ENCODE peak calls at places on chromosomes 2 and 18, in five cellular contexts. B is uterus; A is endodermal cell; V is AG09309; W is CD8-positive, alpha-beta T cell. R is an unnamed sample.

GRCh38 chr2:144479659-144480058 is 40.3 kb downstream of the ZEB2 start:
- DNase-seq in B (no peak), A (peak), V (no peak), W (no peak), R (no peak)

GRCh38 chr2:235406420-235406819 is 87.4 kb upstream of the AGAP1 start:
- DNase-seq in B (no peak), A (no peak), V (no peak), W (no peak), R (no peak)

GRCh38 chr2:64779117-64779690 is 125.5 kb upstream of the SERTAD2 start:
- DNase-seq in B (no peak), A (no peak), V (peak), W (no peak), R (no peak)

GRCh38 chr2:67626076-67626475 is 228.9 kb downstream of the ETAA1 start:
- DNase-seq in B (no peak), A (no peak), V (no peak), W (no peak), R (no peak)

GRCh38 chr2:174192664-174193063 is 55.7 kb downstream of the OLA1 start:
- DNase-seq in B (no peak), A (no peak), V (no peak), W (no peak), R (no peak)

GRCh38 chr2:240247241-240247867 is 106.9 kb upstream of the OTOS start:
- DNase-seq in B (no peak), A (no peak), V (peak), W (no peak), R (no peak)

GRCh38 chr2:56191617-56192016 is 7.8 kb downstream of the CCDC85A start:
- DNase-seq in B (no peak), A (peak), V (no peak), W (no peak), R (no peak)

GRCh38 chr2:86661333-86661732 is 37.7 kb upstream of the RNF103 start:
- DNase-seq in B (no peak), A (no peak), V (no peak), W (no peak), R (no peak)

GRCh38 chr2:3958465-3958864 is 255.1 kb downstream of the DCDC2C start:
- DNase-seq in B (no peak), A (no peak), V (no peak), W (no peak), R (no peak)

GRCh38 chr18:23661735-23662308 is 889 bp downstream of the ANKRD29 start:
- DNase-seq in B (no peak), A (no peak), V (no peak), W (no peak), R (no peak)

GRCh38 chr18:79200546-79201268 is 131.5 kb downstream of the ATP9B start:
- DNase-seq in B (peak), A (peak), V (no peak), W (peak), R (peak)

GRCh38 chr2:145265244-145265643 is 745.3 kb upstream of the ZEB2 start:
- DNase-seq in B (no peak), A (no peak), V (no peak), W (no peak), R (no peak)

GRCh38 chr2:40113272-40113671 is 334.2 kb upstream of the THUMPD2 start:
- DNase-seq in B (no peak), A (no peak), V (no peak), W (no peak), R (no peak)

GRCh38 chr2:67451086-67451832 is 54.1 kb downstream of the ETAA1 start:
- DNase-seq in B (no peak), A (no peak), V (no peak), W (no peak), R (no peak)

GRCh38 chr2:199480966-199481365 is 23.2 kb upstream of the SATB2 start:
- DNase-seq in B (no peak), A (peak), V (no peak), W (no peak), R (no peak)
- TF ChIP-seq CTCF in B (no peak), A (peak), V (no peak), W (no peak), R (no peak)

GRCh38 chr2:120177011-120177621 is 46.1 kb downstream of the TMEM185B start:
- DNase-seq in B (no peak), A (no peak), V (no peak), W (peak), R (no peak)
- TF ChIP-seq CTCF in B (no peak), A (peak), V (no peak), W (peak), R (no peak)

GRCh38 chr2:104914509-104914908 is 60.6 kb downstream of the POU3F3 start:
- DNase-seq in B (no peak), A (no peak), V (no peak), W (no peak), R (no peak)

GRCh38 chr2:104915107-104915793 is 61.3 kb downstream of the POU3F3 start:
- DNase-seq in B (no peak), A (no peak), V (no peak), W (no peak), R (no peak)

GRCh38 chr2:104923665-104924064 is 69.8 kb downstream of the POU3F3 start:
- DNase-seq in B (no peak), A (no peak), V (no peak), W (no peak), R (no peak)

GRCh38 chr2:104919127-104919526 is 65.2 kb downstream of the POU3F3 start:
- DNase-seq in B (no peak), A (no peak), V (no peak), W (no peak), R (no peak)
- TF ChIP-seq CTCF in B (no peak), A (no peak), V (no peak), W (no peak), R (no peak)

GRCh38 chr2:158743466-158743865 is 51.7 kb upstream of the DAPL1 start:
- DNase-seq in B (no peak), A (no peak), V (no peak), W (no peak), R (no peak)
- TF ChIP-seq CTCF in B (no peak), A (no peak), V (no peak), W (no peak), R (no peak)

GRCh38 chr18:36769611-36770314 is 59.0 kb downstream of the TPGS2 start:
- DNase-seq in B (no peak), A (peak), V (no peak), W (no peak), R (no peak)
- TF ChIP-seq CTCF in B (no peak), A (peak), V (peak), W (no peak), R (peak)

DNA sequence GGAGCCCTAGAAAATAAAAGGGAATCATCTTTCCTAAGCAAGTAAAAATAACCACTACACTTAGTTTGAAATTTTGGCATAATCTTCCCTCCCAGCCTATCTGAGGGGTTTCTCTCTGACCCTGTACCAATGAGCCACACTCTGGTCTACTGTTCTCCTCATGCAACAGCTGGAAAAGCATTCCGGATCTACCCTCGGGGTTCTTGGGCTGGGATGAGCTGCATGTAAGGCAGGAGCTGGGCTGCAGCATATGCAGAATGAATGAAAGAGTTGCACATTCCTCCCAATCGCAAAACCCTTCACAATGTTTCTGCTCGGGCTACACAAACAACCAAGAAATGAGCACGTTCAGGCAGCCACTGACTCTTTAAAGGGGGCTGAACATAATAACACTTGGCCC is 180.2 kb upstream of the ZFP36L2 start:
- DNase-seq in B (no peak), A (no peak), V (no peak), W (no peak), R (no peak)
- TF ChIP-seq CTCF in B (no peak), A (no peak), V (no peak), W (no peak), R (no peak)

R was measured in progenitor cell of endocrine pancreas.